ENCODE peak calls at places on chromosomes 3 and 15, in seven cellular contexts. One of them, this sample, is unnamed.

GRCh38 chr3:46665763-46666470 is 27.6 kb downstream of the ALS2CL start:
- DNase-seq in Panc1: no peak
- DNase-seq in skeletal muscle cell: no peak
- DNase-seq in ascending aorta: no peak
- DNase-seq in upper lobe of right lung: peak
- DNase-seq in RWPE2: peak
- DNase-seq in stomach: peak
- DNase-seq in this sample: no peak

GRCh38 chr15:62649793-62650420 is 392.6 kb upstream of the TPM1 start:
- DNase-seq in skeletal muscle cell: no peak
- DNase-seq in upper lobe of right lung: no peak
- DNase-seq in ascending aorta: no peak
- DNase-seq in Panc1: no peak
- DNase-seq in RWPE2: no peak
- DNase-seq in stomach: no peak
- DNase-seq in this sample: no peak

GRCh38 chr3:190053919-190054672 is 66.6 kb downstream of the P3H2 start:
- DNase-seq in stomach: no peak
- DNase-seq in ascending aorta: no peak
- DNase-seq in skeletal muscle cell: no peak
- DNase-seq in Panc1: no peak
- DNase-seq in RWPE2: no peak
- DNase-seq in upper lobe of right lung: no peak
- DNase-seq in this sample: no peak

GRCh38 chr3:128942161-128942952 is 51.5 kb downstream of the CFAP92 start:
- DNase-seq in RWPE2: no peak
- DNase-seq in skeletal muscle cell: no peak
- DNase-seq in stomach: no peak
- DNase-seq in ascending aorta: no peak
- DNase-seq in upper lobe of right lung: no peak
- DNase-seq in Panc1: no peak
- DNase-seq in this sample: no peak

GRCh38 chr3:5888845-5889244 is 701.3 kb downstream of the EDEM1 start:
- DNase-seq in stomach: no peak
- DNase-seq in RWPE2: no peak
- DNase-seq in ascending aorta: no peak
- DNase-seq in upper lobe of right lung: no peak
- DNase-seq in Panc1: no peak
- DNase-seq in skeletal muscle cell: no peak
- DNase-seq in this sample: no peak

GRCh38 chr15:31031471-31032064 is 40.1 kb upstream of the MTMR10 start:
- DNase-seq in stomach: no peak
- DNase-seq in skeletal muscle cell: no peak
- DNase-seq in ascending aorta: no peak
- DNase-seq in upper lobe of right lung: no peak
- DNase-seq in Panc1: no peak
- DNase-seq in RWPE2: no peak
- DNase-seq in this sample: no peak

GRCh38 chr3:147336543-147337278 is 69.6 kb downstream of the ZIC4 start:
- DNase-seq in skeletal muscle cell: no peak
- DNase-seq in Panc1: no peak
- DNase-seq in stomach: no peak
- DNase-seq in ascending aorta: no peak
- DNase-seq in upper lobe of right lung: no peak
- DNase-seq in RWPE2: no peak
- DNase-seq in this sample: no peak

GRCh38 chr15:73852507-73852906 is 20.9 kb upstream of the TBC1D21 start:
- DNase-seq in skeletal muscle cell: no peak
- DNase-seq in upper lobe of right lung: no peak
- DNase-seq in ascending aorta: no peak
- DNase-seq in RWPE2: peak
- DNase-seq in Panc1: no peak
- DNase-seq in stomach: no peak
- DNase-seq in this sample: no peak

GRCh38 chr15:73956276-73957086 is 30.2 kb downstream of the LOXL1 start:
- DNase-seq in stomach: peak
- DNase-seq in skeletal muscle cell: peak
- DNase-seq in Panc1: peak
- DNase-seq in RWPE2: peak
- DNase-seq in ascending aorta: no peak
- DNase-seq in upper lobe of right lung: no peak
- DNase-seq in this sample: no peak

GRCh38 chr15:92714071-92714456 is 58.5 kb upstream of the FAM174B start:
- DNase-seq in upper lobe of right lung: peak
- DNase-seq in stomach: no peak
- DNase-seq in Panc1: no peak
- DNase-seq in skeletal muscle cell: no peak
- DNase-seq in ascending aorta: no peak
- DNase-seq in RWPE2: no peak
- DNase-seq in this sample: no peak

GRCh38 chr15:72585659-72586058 is 68.8 kb upstream of the GOLGA6B start:
- DNase-seq in ascending aorta: no peak
- DNase-seq in stomach: no peak
- DNase-seq in RWPE2: no peak
- DNase-seq in upper lobe of right lung: no peak
- DNase-seq in Panc1: no peak
- DNase-seq in skeletal muscle cell: no peak
- DNase-seq in this sample: no peak

GRCh38 chr3:11457126-11457525 is 184.9 kb downstream of the ATG7 start:
- DNase-seq in Panc1: no peak
- DNase-seq in stomach: no peak
- DNase-seq in ascending aorta: no peak
- DNase-seq in RWPE2: no peak
- DNase-seq in upper lobe of right lung: no peak
- DNase-seq in skeletal muscle cell: no peak
- DNase-seq in this sample: no peak

GRCh38 chr3:169914321-169914720 is 2.9 kb downstream of the SAMD7 start:
- DNase-seq in Panc1: no peak
- DNase-seq in skeletal muscle cell: no peak
- DNase-seq in ascending aorta: no peak
- DNase-seq in upper lobe of right lung: no peak
- DNase-seq in stomach: no peak
- DNase-seq in RWPE2: no peak
- DNase-seq in this sample: no peak

GRCh38 chr15:41836713-41837454 is 1.8 kb upstream of the PLA2G4B start:
- DNase-seq in RWPE2: no peak
- DNase-seq in skeletal muscle cell: no peak
- DNase-seq in upper lobe of right lung: peak
- DNase-seq in stomach: no peak
- DNase-seq in ascending aorta: no peak
- DNase-seq in Panc1: no peak
- DNase-seq in this sample: no peak

GRCh38 chr15:91214675-91215590 is 114.9 kb downstream of the SV2B start:
- DNase-seq in Panc1: no peak
- DNase-seq in ascending aorta: no peak
- DNase-seq in stomach: no peak
- DNase-seq in skeletal muscle cell: no peak
- DNase-seq in RWPE2: no peak
- DNase-seq in upper lobe of right lung: no peak
- DNase-seq in this sample: no peak

GRCh38 chr15:80153900-80154299 is 1.1 kb downstream of the FAH start:
- DNase-seq in skeletal muscle cell: no peak
- DNase-seq in RWPE2: no peak
- DNase-seq in upper lobe of right lung: no peak
- DNase-seq in stomach: no peak
- DNase-seq in Panc1: no peak
- DNase-seq in ascending aorta: no peak
- DNase-seq in this sample: no peak

GRCh38 chr3:76345878-76346277 is 560.5 kb upstream of the ZNF717 start:
- DNase-seq in stomach: no peak
- DNase-seq in ascending aorta: no peak
- DNase-seq in Panc1: no peak
- DNase-seq in skeletal muscle cell: no peak
- DNase-seq in RWPE2: no peak
- DNase-seq in upper lobe of right lung: no peak
- DNase-seq in this sample: no peak

GRCh38 chr15:69735126-69735525 is 282.5 kb downstream of the RPLP1 start:
- DNase-seq in RWPE2: no peak
- DNase-seq in Panc1: no peak
- DNase-seq in stomach: no peak
- DNase-seq in upper lobe of right lung: no peak
- DNase-seq in skeletal muscle cell: peak
- DNase-seq in ascending aorta: no peak
- DNase-seq in this sample: no peak

GRCh38 chr3:125116311-125117069 is 60.7 kb upstream of the HEG1 start:
- DNase-seq in Panc1: no peak
- DNase-seq in upper lobe of right lung: no peak
- DNase-seq in ascending aorta: no peak
- DNase-seq in RWPE2: no peak
- DNase-seq in skeletal muscle cell: peak
- DNase-seq in stomach: no peak
- DNase-seq in this sample: no peak

GRCh38 chr3:127630811-127631714 is 2.1 kb downstream of the PODXL2 start:
- DNase-seq in upper lobe of right lung: peak
- DNase-seq in skeletal muscle cell: no peak
- DNase-seq in RWPE2: no peak
- DNase-seq in Panc1: no peak
- DNase-seq in stomach: no peak
- DNase-seq in ascending aorta: no peak
- DNase-seq in this sample: no peak

GRCh38 chr3:127632035-127632434 is 3.0 kb downstream of the PODXL2 start:
- DNase-seq in RWPE2: no peak
- DNase-seq in upper lobe of right lung: no peak
- DNase-seq in stomach: no peak
- DNase-seq in skeletal muscle cell: no peak
- DNase-seq in ascending aorta: no peak
- DNase-seq in Panc1: no peak
- DNase-seq in this sample: no peak

GRCh38 chr3:127628426-127628787 is 578 bp upstream of the PODXL2 start:
- DNase-seq in stomach: no peak
- DNase-seq in upper lobe of right lung: no peak
- DNase-seq in ascending aorta: no peak
- DNase-seq in Panc1: no peak
- DNase-seq in skeletal muscle cell: no peak
- DNase-seq in RWPE2: no peak
- DNase-seq in this sample: no peak

GRCh38 chr3:127628788-127629456 is at the start of gene PODXL2:
- DNase-seq in upper lobe of right lung: peak
- DNase-seq in skeletal muscle cell: peak
- DNase-seq in ascending aorta: no peak
- DNase-seq in Panc1: no peak
- DNase-seq in RWPE2: no peak
- DNase-seq in stomach: peak
- DNase-seq in this sample: no peak

DNA sequence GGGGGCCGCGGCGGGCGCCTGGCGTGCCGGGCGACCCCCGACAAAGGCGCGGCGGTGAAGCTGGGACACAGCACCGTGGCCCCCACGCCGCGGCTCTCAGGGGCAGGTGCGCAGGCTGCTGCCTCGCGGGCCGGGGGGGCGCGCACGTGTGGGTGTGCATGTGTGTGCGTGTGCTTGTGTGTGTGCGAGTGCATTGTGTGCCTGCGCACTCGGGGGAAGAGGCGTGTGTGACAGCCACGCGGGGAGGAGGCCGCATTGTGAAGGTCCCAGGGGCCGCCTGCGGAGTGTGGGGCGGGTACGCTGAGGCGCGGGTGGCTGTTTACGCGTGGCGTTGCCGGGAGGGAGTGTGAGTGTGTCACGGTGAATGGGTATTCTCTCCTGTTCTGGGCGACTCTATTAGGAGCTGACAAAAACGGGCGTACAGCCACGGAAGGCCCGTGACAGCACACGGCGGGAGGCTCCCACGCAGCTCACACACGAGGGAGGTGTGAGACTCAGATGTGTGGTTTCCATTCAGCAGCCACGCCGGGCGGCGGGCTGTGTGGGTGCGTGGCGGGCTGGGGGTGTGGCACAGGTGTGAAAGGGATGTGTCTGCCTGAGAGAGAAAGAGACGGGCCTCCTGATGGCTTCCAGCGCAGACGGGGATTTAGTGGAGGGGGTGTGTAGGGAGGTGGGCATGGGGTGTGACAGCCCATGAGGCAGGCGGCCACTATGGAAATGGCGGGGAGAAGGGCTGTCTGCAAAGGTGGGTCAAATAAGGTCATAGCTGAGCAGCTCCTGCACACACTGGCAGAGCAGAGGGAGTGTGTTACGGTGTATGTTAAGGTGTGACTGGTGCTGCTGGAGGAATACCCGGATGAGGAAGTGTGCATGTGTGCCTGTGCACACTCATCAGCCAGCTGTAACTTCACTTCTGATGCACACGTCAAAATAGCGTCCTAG is 748 bp downstream of the PODXL2 start:
- DNase-seq in skeletal muscle cell: no peak
- DNase-seq in upper lobe of right lung: peak
- DNase-seq in ascending aorta: no peak
- DNase-seq in stomach: no peak
- DNase-seq in RWPE2: no peak
- DNase-seq in Panc1: no peak
- DNase-seq in this sample: peak
- H3K4me3 ChIP-seq in skeletal muscle cell: peak
- H3K4me3 ChIP-seq in upper lobe of right lung: peak
- H3K4me3 ChIP-seq in ascending aorta: peak
- H3K4me3 ChIP-seq in stomach: peak
- H3K4me3 ChIP-seq in RWPE2: peak
- H3K4me3 ChIP-seq in Panc1: peak
- H3K4me3 ChIP-seq in this sample: peak

GRCh38 chr15:33194704-33195261 is at the start of gene FMN1:
- DNase-seq in upper lobe of right lung: peak
- DNase-seq in stomach: peak
- DNase-seq in skeletal muscle cell: peak
- DNase-seq in RWPE2: peak
- DNase-seq in Panc1: peak
- DNase-seq in ascending aorta: peak
- DNase-seq in this sample: peak
- H3K4me3 ChIP-seq in upper lobe of right lung: peak
- H3K4me3 ChIP-seq in stomach: peak
- H3K4me3 ChIP-seq in skeletal muscle cell: peak
- H3K4me3 ChIP-seq in RWPE2: peak
- H3K4me3 ChIP-seq in Panc1: peak
- H3K4me3 ChIP-seq in ascending aorta: peak
- H3K4me3 ChIP-seq in this sample: peak

GRCh38 chr3:197561926-197562325 is 6.2 kb upstream of the BDH1 start:
- DNase-seq in skeletal muscle cell: no peak
- DNase-seq in RWPE2: no peak
- DNase-seq in Panc1: no peak
- DNase-seq in ascending aorta: no peak
- DNase-seq in stomach: no peak
- DNase-seq in upper lobe of right lung: no peak
- DNase-seq in this sample: no peak
- H3K4me3 ChIP-seq in skeletal muscle cell: no peak
- H3K4me3 ChIP-seq in RWPE2: no peak
- H3K4me3 ChIP-seq in Panc1: no peak
- H3K4me3 ChIP-seq in ascending aorta: no peak
- H3K4me3 ChIP-seq in stomach: no peak
- H3K4me3 ChIP-seq in upper lobe of right lung: no peak
- H3K4me3 ChIP-seq in this sample: no peak

DNA sequence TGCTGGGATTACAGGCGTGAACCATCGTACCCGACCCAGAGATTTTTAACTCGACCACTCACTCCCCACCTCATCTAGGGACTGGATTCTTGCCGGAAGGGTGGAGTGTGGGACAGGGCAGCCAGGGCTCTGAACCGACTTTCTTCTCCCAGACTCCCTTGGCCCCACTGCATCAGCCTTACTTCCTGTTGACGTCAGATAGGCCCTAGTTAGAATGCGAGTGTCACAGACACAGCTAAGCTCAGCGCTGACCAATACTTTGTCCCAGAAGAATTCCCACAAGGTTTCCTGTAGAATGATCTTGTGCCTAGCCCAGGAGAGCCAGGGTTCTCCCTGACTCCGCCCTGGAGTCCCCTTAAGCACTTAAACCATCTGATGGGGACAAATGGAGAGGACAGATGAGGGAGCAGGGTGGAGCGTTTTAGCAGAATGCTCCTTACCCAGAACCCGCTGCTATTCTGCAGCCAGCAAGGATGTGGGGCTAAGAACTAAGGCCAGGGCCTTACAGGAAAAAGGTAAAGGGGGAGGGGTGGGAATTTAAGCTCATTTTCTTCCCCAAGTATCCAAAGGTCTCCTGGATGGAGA is 5.8 kb upstream of the TUSC2 start:
- DNase-seq in RWPE2: no peak
- DNase-seq in Panc1: no peak
- DNase-seq in upper lobe of right lung: no peak
- DNase-seq in stomach: no peak
- DNase-seq in skeletal muscle cell: peak
- DNase-seq in ascending aorta: no peak
- DNase-seq in this sample: no peak
- H3K4me3 ChIP-seq in RWPE2: no peak
- H3K4me3 ChIP-seq in Panc1: no peak
- H3K4me3 ChIP-seq in upper lobe of right lung: peak
- H3K4me3 ChIP-seq in stomach: no peak
- H3K4me3 ChIP-seq in skeletal muscle cell: no peak
- H3K4me3 ChIP-seq in ascending aorta: no peak
- H3K4me3 ChIP-seq in this sample: no peak

This sample was measured in HL-60.